ENCODE peak calls at places on chromosome 19, in six cellular contexts. C, X, U, I, K and P are unnamed samples.

GRCh38 chr19:2788237-2788636 is 2.9 kb downstream of the THOP1 start:
- DNase-seq in X (no peak), K (no peak), I (no peak), U (no peak), C (no peak), P (no peak)

GRCh38 chr19:1512671-1513491 is at the start of gene ADAMTSL5:
- DNase-seq in X (peak), I (no peak), U (peak), C (no peak), K (peak), P (no peak)

GRCh38 chr19:16319466-16319865 is 5.2 kb upstream of the KLF2 start:
- DNase-seq in X (peak), C (no peak), I (peak), K (no peak), U (no peak), P (no peak)

GRCh38 chr19:4445963-4446668 is 11.5 kb downstream of the UBXN6 start:
- DNase-seq in I (no peak), X (no peak), C (no peak), U (no peak), K (no peak), P (no peak)

GRCh38 chr19:1591421-1592022 is 1.1 kb downstream of the MBD3 start:
- DNase-seq in U (no peak), C (no peak), K (no peak), X (peak), I (no peak), P (no peak)

GRCh38 chr19:51354742-51355148 is 11.4 kb downstream of the ETFB start:
- DNase-seq in X (peak), K (no peak), U (no peak), I (peak), C (no peak), P (no peak)

GRCh38 chr19:57245959-57246358 is 5.5 kb downstream of the ZNF805 start:
- DNase-seq in X (no peak), C (no peak), U (no peak), K (no peak), I (no peak), P (no peak)

GRCh38 chr19:5918463-5919079 is 4.5 kb downstream of the CAPS start:
- DNase-seq in U (no peak), X (no peak), C (peak), K (no peak), I (no peak), P (no peak)

GRCh38 chr19:17394891-17395415 is 957 bp upstream of the CCDC194 start:
- DNase-seq in U (peak), C (no peak), K (peak), I (peak), X (peak), P (no peak)

GRCh38 chr19:3538965-3539742 is at the start of gene TEKTIP1:
- DNase-seq in X (no peak), U (no peak), K (peak), C (no peak), I (no peak), P (no peak)

GRCh38 chr19:21848706-21849105 is 12.7 kb upstream of the ZNF43 start:
- DNase-seq in X (peak), C (no peak), K (no peak), I (no peak), U (peak), P (no peak)

GRCh38 chr19:18286973-18287635 is 5.7 kb upstream of the JUND start:
- DNase-seq in C (no peak), X (no peak), U (no peak), K (no peak), I (no peak), P (no peak)

GRCh38 chr19:41350735-41351338 is 2.9 kb downstream of the TGFB1 start:
- DNase-seq in X (no peak), U (no peak), I (no peak), K (no peak), C (no peak), P (no peak)

GRCh38 chr19:13037718-13038117 is 42.4 kb downstream of the NFIX start:
- DNase-seq in X (no peak), I (no peak), K (no peak), C (no peak), U (no peak), P (no peak)

GRCh38 chr19:45585158-45585577 is 566 bp upstream of the OPA3 start:
- DNase-seq in I (no peak), C (no peak), X (no peak), U (no peak), K (no peak), P (no peak)

GRCh38 chr19:23974941-23975340 is 60.3 kb downstream of the ZNF726 start:
- DNase-seq in K (no peak), I (no peak), C (no peak), X (no peak), U (peak), P (no peak)

GRCh38 chr19:1752757-1753728 is at the start of gene ONECUT3:
- DNase-seq in C (no peak), K (no peak), U (peak), I (no peak), X (no peak), P (no peak)

GRCh38 chr19:12994701-12995595 is at the start of gene NFIX:
- DNase-seq in U (peak), C (peak), I (peak), X (peak), K (peak), P (no peak)

GRCh38 chr19:4371209-4371897 is 28.0 kb downstream of the MPND start:
- DNase-seq in K (no peak), I (no peak), X (no peak), U (no peak), C (no peak), P (no peak)

GRCh38 chr19:35135389-35135909 is 590 bp upstream of the LGI4 start:
- DNase-seq in C (peak), I (peak), X (peak), U (peak), K (peak), P (peak)

GRCh38 chr19:12946092-12946845 is 607 bp downstream of the RAD23A start:
- DNase-seq in K (peak), I (peak), C (no peak), U (peak), X (peak), P (no peak)

GRCh38 chr19:11337080-11337479 is 2.4 kb downstream of the RAB3D start:
- DNase-seq in K (no peak), I (no peak), U (no peak), X (no peak), C (no peak), P (no peak)

GRCh38 chr19:35760711-35761349 is 2.9 kb downstream of the PROSER3 start:
- DNase-seq in X (no peak), I (no peak), U (no peak), C (no peak), K (no peak), P (no peak)

GRCh38 chr19:19628499-19629134 is 597 bp upstream of the LPAR2 start:
- DNase-seq in K (peak), C (no peak), X (peak), U (peak), I (peak), P (no peak)

GRCh38 chr19:6216996-6217751 is 62.6 kb downstream of the MLLT1 start:
- DNase-seq in C (no peak), X (peak), U (no peak), I (peak), K (peak), P (no peak)

GRCh38 chr19:54677217-54677616 is 14.4 kb downstream of the LILRB4 start:
- DNase-seq in I (no peak), U (no peak), X (no peak), C (no peak), K (no peak), P (no peak)

GRCh38 chr19:31314849-31315620 is 34.2 kb downstream of the TSHZ3 start:
- DNase-seq in K (no peak), X (no peak), I (no peak), C (no peak), U (no peak), P (no peak)

GRCh38 chr19:10855879-10856522 is 7.8 kb downstream of the C19orf38 start:
- DNase-seq in U (peak), X (peak), I (no peak), C (no peak), K (peak), P (no peak)

GRCh38 chr19:54207908-54208783 is 7.5 kb downstream of the RPS9 start:
- DNase-seq in I (peak), K (no peak), C (peak), U (peak), X (peak), P (peak)

GRCh38 chr19:6431891-6432290 is 1.7 kb downstream of the SLC25A41 start:
- DNase-seq in I (no peak), U (no peak), X (no peak), K (no peak), C (no peak), P (no peak)

GRCh38 chr19:3106509-3107141 is 12.5 kb downstream of the GNA11 start:
- DNase-seq in C (no peak), K (no peak), I (no peak), X (no peak), U (no peak), P (no peak)

GRCh38 chr19:3555653-3556422 is 1.5 kb downstream of the MFSD12 start:
- DNase-seq in K (no peak), I (no peak), C (no peak), X (no peak), U (no peak), P (no peak)

GRCh38 chr19:16320987-16321386 is 3.6 kb upstream of the KLF2 start:
- DNase-seq in C (no peak), X (no peak), U (no peak), I (no peak), K (no peak), P (no peak)

GRCh38 chr19:39341122-39341719 is 1.0 kb upstream of the SAMD4B start:
- DNase-seq in C (peak), K (no peak), X (no peak), U (no peak), I (no peak), P (no peak)

GRCh38 chr19:39342647-39343305 is 555 bp downstream of the SAMD4B start:
- DNase-seq in I (no peak), C (peak), K (no peak), X (no peak), U (peak), P (no peak)

GRCh38 chr19:39341720-39342604 is at the start of gene SAMD4B:
- DNase-seq in K (peak), X (peak), I (peak), C (peak), U (peak), P (peak)

GRCh38 chr19:39336483-39336882 is 640 bp upstream of the GMFG start:
- DNase-seq in C (no peak), X (no peak), K (no peak), I (no peak), U (no peak), P (no peak)

GRCh38 chr19:39339636-39340035 is 2.6 kb upstream of the SAMD4B start:
- DNase-seq in K (no peak), C (no peak), I (no peak), U (no peak), X (no peak), P (no peak)
- TF ChIP-seq CTCF in K (no peak), C (no peak), I (no peak), U (no peak), X (no peak), P (no peak)

GRCh38 chr19:49056101-49056901 is 1.2 kb downstream of the CGB7 start:
- DNase-seq in C (no peak), U (peak), X (peak), I (peak), K (peak), P (no peak)
- TF ChIP-seq CTCF in C (no peak), U (peak), X (peak), I (peak), K (no peak), P (no peak)

DNA sequence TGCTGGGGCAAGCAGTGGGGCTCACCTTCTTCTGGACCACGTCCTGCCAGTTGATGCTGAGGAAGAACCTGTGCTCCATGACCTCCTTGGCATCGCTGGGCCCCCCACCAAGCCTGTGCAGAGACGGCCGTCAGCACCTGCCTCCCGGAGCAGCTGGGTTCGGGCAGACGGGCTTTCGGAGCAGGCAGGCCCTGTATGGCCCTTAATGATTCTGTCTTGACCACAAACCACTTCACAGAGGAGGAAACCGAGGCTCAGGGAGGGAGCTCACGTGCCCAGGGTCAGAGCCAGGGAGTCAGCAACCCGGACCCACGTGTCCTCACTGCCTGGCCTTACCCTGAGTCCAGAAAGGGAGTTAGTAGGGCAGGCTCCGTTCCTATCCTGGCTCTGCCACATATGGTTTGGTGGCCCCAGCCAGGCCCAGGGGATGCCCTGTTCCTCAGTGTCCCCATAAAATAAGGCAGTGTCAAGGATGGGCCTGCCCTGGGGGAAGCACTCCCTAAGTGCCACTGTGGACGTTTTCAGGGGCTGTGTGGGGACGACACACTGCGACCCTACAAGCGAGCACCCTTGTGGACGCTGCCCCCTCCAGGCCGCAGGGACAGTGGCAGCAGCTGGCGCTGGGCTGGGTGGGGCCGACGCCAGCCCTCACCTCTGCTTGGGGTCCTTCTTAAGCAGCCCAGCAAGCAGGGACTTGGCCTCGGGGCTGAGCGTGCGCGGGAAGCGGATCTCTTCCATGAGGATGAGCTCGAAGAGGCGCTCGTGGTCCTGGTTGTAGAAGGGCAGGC is 8.9 kb upstream of the CCNP start:
- DNase-seq in I (no peak), X (no peak), U (no peak), C (no peak), K (no peak), P (no peak)
- TF ChIP-seq CTCF in I (peak), X (peak), U (no peak), C (no peak), K (no peak), P (no peak)

GRCh38 chr19:50230379-50231351 is 27.2 kb downstream of the MYH14 start:
- DNase-seq in U (no peak), K (no peak), X (no peak), I (no peak), C (no peak), P (no peak)
- TF ChIP-seq CTCF in U (no peak), K (no peak), X (no peak), I (no peak), C (no peak), P (no peak)

DNA sequence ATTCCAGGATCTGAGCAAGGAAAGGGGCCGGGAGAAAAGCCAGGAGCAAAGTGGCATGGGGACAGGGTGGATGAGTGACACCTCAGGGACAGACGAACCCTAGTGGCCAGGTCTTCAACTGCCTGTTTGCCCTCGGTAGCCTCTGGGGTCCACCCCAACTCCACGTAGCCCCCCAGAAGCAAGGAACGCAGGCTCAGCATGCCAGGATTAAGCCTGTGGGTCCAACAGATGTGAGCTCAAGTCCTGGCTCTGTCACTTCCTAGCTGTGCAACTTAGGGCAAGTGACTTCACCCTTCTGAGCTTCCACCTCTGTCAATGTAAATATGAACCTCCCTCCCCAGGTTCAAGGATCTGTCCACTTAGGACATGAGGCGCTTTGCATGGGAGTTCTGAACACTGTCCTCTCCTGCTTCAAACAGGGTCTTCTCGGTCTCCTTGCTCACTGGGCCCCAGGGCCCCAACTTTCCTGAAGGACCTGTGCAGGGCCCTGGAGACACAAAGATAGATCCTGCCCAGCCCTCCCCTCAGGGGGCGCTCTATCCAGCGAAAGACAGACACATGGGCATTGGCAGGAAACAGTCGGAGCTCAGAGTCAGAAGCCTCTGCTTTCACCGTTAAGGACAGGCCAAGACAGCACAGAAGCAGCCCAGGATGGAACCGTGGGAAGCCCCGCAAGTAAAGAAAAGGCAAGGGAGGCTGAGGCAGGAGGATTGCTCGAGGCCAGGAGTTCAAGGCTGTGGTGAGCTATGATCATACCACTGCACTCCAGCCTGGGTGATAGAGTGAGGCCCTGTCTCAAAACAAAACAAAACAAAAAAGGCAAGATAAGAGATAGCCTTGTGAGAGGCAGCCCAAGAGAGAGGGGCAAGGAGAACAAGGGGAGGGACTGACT is 13.2 kb downstream of the SYDE1 start:
- DNase-seq in U (no peak), X (no peak), C (no peak), K (no peak), I (no peak), P (no peak)
- TF ChIP-seq CTCF in U (no peak), X (no peak), C (no peak), K (no peak), I (no peak), P (no peak)

GRCh38 chr19:38729653-38730469 is 14.4 kb downstream of the CAPN12 start:
- DNase-seq in U (peak), K (peak), C (no peak), X (peak), I (peak), P (peak)
- TF ChIP-seq CTCF in U (peak), K (peak), C (peak), X (peak), I (peak), P (peak)

DNA sequence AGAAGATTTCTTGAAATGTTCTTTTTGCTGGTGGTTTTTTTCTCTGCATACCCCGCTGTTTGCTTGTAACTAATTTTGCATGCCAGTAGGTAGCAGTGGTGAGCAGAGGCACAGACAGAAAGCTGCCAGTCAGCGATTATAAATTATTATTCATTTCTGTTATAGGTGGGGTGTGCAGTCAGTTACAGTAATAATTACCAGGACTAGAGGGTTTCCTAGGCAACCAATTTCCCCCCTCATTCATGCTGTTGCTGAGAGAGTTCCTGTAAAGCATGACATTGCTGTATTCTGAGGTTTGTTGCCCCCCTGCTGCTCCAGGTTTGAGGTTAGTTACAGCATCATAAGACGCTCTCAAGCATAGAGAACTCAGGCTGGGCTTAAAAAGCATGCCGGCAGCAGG is 104.5 kb downstream of the URI1 start:
- DNase-seq in X (peak), C (no peak), U (no peak), I (peak), K (no peak), P (no peak)
- TF ChIP-seq CTCF in X (peak), C (no peak), U (peak), I (peak), K (no peak), P (no peak)

GRCh38 chr19:7636691-7637373 is at the start of gene STXBP2:
- DNase-seq in K (peak), U (peak), X (peak), C (no peak), I (no peak), P (peak)
- TF ChIP-seq CTCF in K (no peak), U (peak), X (no peak), C (no peak), I (no peak), P (no peak)